ENCODE peak calls at places on chromosomes 12 and 14, in four cellular contexts. P is IMR-90, G is epithelial cell of esophagus, S is ovary. T is an unnamed sample.

GRCh38 chr12:63826002-63826585 is 18.4 kb upstream of the SRGAP1 start:
- DNase-seq in P (peak), S (no peak), G (peak), T (peak)

GRCh38 chr12:55933158-55933798 is 2.3 kb downstream of the DGKA start:
- DNase-seq in G (peak), P (no peak), S (no peak), T (no peak)

GRCh38 chr14:105073720-105074600 is 8.7 kb upstream of the GPR132 start:
- DNase-seq in S (no peak), G (no peak), P (no peak), T (no peak)

GRCh38 chr14:92652413-92653151 is 95.8 kb downstream of the LGMN start:
- DNase-seq in G (no peak), P (no peak), S (no peak), T (no peak)

GRCh38 chr14:92641306-92641705 is 107.1 kb downstream of the LGMN start:
- DNase-seq in G (no peak), S (no peak), P (no peak), T (no peak)

GRCh38 chr12:40152783-40153383 is 47.0 kb upstream of the SLC2A13 start:
- DNase-seq in P (peak), S (peak), G (peak), T (peak)

GRCh38 chr12:56081393-56082347 is 1.7 kb downstream of the ERBB3 start:
- DNase-seq in S (no peak), G (no peak), P (no peak), T (no peak)

GRCh38 chr12:109191621-109192250 is 75.3 kb downstream of the ACACB start:
- DNase-seq in G (peak), S (no peak), P (no peak), T (no peak)

GRCh38 chr12:8828514-8829127 is 6.2 kb downstream of the A2ML1 start:
- DNase-seq in P (no peak), G (peak), S (no peak), T (no peak)

GRCh38 chr12:46602474-46602873 is 223.3 kb downstream of the SLC38A4 start:
- DNase-seq in P (no peak), G (no peak), S (no peak), T (no peak)

GRCh38 chr12:109739747-109740693 is 26.4 kb downstream of the FAM222A start:
- DNase-seq in P (no peak), G (no peak), S (peak), T (no peak)

GRCh38 chr14:48690349-48690748 is 895.8 kb downstream of the RPS29 start:
- DNase-seq in G (peak), S (no peak), P (peak), T (no peak)

GRCh38 chr12:12540261-12541013 is 22.2 kb downstream of the DUSP16 start:
- DNase-seq in S (no peak), P (no peak), G (no peak), T (no peak)

GRCh38 chr12:124904306-124905098 is 9.9 kb downstream of the UBC start:
- DNase-seq in G (peak), P (peak), S (peak), T (peak)

GRCh38 chr12:3491938-3492867 is 1.2 kb downstream of the PRMT8 start:
- DNase-seq in P (peak), S (peak), G (peak), T (peak)

GRCh38 chr14:52596861-52597260 is 44.2 kb downstream of the GPR137C start:
- DNase-seq in P (peak), G (peak), S (no peak), T (no peak)

GRCh38 chr14:103372552-103373304 is 12.5 kb upstream of the MARK3 start:
- DNase-seq in S (no peak), G (peak), P (peak), T (peak)

GRCh38 chr14:24094839-24095195 is 706 bp downstream of the PCK2 start:
- DNase-seq in G (no peak), P (no peak), S (no peak), T (no peak)

GRCh38 chr12:114764516-114764915 is 80.5 kb upstream of the TBX3 start:
- DNase-seq in S (no peak), G (no peak), P (peak), T (peak)

GRCh38 chr12:18990866-18991265 is 138.7 kb upstream of the PLEKHA5 start:
- DNase-seq in P (no peak), S (no peak), G (no peak), T (no peak)

GRCh38 chr12:89162704-89163261 is 189.5 kb downstream of the DUSP6 start:
- DNase-seq in S (no peak), P (peak), G (peak), T (peak)
- TF ChIP-seq CTCF in S (no peak), P (no peak), G (no peak), T (no peak)

GRCh38 chr14:36656769-36657408 is 4.8 kb upstream of the PAX9 start:
- DNase-seq in P (no peak), G (no peak), S (no peak), T (no peak)
- H3K4me3 ChIP-seq in P (peak), G (peak), S (no peak), T (no peak)

GRCh38 chr12:70176290-70176689 is 66.9 kb upstream of the CNOT2 start:
- DNase-seq in P (no peak), S (no peak), G (peak), T (no peak)

GRCh38 chr12:70178038-70178437 is 65.2 kb upstream of the CNOT2 start:
- DNase-seq in P (no peak), G (peak), S (no peak), T (no peak)

GRCh38 chr12:70180140-70180539 is 63.1 kb upstream of the CNOT2 start:
- DNase-seq in G (no peak), S (no peak), P (no peak), T (no peak)

DNA sequence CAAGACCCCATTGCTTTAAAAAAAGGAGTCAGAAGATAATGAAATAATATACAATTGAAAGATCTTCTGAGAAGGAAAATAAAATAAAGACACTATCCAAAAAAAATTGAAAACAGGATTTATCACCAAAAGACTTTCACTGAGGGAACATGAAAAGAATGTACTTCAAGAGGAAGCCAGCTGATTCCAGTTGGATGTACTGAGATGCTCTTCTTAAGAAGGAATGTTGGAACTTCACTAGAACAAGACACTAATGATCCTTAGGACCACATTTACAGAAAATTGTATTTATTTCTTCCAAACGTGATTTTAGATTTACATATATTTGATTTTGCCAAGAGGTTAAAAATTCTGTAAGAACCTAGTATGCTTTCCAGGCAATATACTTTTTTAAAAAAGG is 65.6 kb upstream of the CNOT2 start:
- DNase-seq in S (no peak), P (no peak), G (no peak), T (no peak)
- TF ChIP-seq CTCF in S (no peak), P (no peak), G (no peak), T (no peak)

DNA sequence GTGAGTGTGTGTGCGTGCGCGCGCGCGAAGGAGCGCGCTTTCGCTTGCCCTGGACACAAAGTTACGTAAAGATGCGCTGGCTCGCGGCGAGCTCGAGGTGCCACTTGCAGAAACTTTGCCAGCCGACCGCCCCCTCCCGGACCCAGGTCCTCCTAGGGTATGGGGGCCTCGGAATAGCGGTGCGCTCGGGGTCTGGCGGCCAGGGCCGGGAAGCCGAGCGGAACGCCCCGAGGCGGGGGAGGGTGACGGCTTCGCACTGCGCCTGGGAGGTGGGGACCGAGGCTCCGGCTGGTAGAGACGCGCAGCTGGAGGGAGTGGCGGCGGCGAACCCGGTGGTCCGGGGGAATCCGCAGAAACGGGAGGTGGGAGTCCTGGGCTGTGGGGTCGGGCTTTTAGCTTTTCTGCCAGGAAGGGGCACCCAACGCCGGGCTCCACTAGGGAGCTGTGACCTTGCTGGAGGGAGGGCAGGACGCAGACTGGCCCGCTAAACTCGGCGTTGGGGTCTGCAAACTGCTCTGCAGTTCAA is 837 bp downstream of the RFX4 start:
- DNase-seq in G (peak), P (peak), S (no peak), T (no peak)
- H3K4me3 ChIP-seq in G (peak), P (no peak), S (peak), T (peak)

DNA sequence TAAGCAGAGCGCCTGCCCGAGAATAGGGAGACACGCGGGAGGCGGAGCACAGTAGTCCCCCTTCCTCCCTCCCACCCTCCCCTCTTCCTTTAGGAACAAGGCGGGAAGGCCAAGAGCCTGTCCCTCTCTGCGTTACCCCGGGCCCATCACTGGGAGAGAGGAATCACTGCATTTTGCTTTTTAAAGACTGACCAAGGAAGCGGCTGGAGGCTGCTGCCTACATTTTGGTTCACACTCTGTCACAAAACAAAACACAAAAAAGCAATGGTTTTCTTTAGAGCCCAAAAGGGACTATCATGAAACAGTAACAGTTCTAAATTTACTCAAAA is 19.8 kb downstream of the STX2 start:
- DNase-seq in G (no peak), P (no peak), S (no peak), T (no peak)
- TF ChIP-seq CTCF in G (no peak), P (no peak), S (no peak), T (no peak)

GRCh38 chr12:6337958-6338406 is 3.9 kb downstream of the TNFRSF1A start:
- DNase-seq in S (no peak), P (no peak), G (no peak), T (peak)
- H3K4me3 ChIP-seq in S (peak), P (no peak), G (peak), T (peak)

DNA sequence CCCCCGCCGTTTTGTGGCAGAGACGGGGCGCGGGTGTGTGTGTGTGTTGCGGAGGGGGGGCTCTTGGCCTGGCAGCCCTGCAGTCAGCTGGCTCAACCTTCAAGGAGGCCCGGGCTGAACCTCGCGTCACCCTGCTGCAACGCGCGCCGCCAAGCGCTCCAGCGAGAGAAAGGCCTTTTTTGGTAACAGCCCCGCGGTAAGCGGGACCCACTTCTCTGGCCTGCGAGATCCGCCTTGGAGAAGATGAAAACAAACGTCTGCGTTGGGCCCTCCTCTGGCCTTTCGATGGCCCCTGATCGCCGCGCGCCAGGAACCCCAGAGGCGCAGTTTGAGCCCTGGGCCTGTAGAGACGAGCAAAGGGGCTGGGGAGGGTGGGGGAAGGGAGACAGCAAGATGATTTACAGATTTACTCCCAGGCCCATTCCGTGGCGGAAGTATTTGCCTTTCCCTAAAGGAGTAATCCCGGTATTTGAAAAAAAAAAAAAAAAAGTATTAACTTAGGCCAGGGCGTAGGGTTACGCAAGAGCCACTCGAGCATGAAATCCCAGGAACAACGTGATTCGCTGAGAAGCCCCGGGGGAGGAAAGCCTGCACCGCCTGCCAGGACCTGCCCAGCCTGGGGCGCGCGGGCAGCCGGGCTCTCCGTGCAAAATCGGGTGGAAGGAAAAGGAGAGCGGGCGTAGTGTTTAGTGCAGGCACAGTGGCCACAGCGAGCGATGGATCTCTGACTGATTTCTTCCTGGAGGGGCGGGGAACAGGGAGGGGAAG is 4.5 kb upstream of the IRF2BPL start:
- DNase-seq in P (peak), S (peak), G (peak), T (peak)
- TF ChIP-seq CTCF in P (peak), S (peak), G (no peak), T (no peak)

GRCh38 chr12:111868676-111869588 is 26.9 kb downstream of the MAPKAPK5 start:
- DNase-seq in P (no peak), S (no peak), G (no peak), T (no peak)

GRCh38 chr12:111873113-111873512 is 31.1 kb downstream of the MAPKAPK5 start:
- DNase-seq in S (no peak), G (no peak), P (no peak), T (no peak)

GRCh38 chr12:111864935-111865334 is 22.9 kb downstream of the MAPKAPK5 start:
- DNase-seq in G (no peak), S (no peak), P (no peak), T (no peak)

GRCh38 chr12:111870216-111870615 is 28.2 kb downstream of the MAPKAPK5 start:
- DNase-seq in G (no peak), S (no peak), P (no peak), T (no peak)

GRCh38 chr12:111867531-111867930 is 25.5 kb downstream of the MAPKAPK5 start:
- DNase-seq in P (no peak), S (no peak), G (no peak), T (no peak)
- H3K4me3 ChIP-seq in P (no peak), S (no peak), G (no peak), T (no peak)

GRCh38 chr12:121843236-121843982 is 15.2 kb downstream of the HPD start:
- DNase-seq in S (no peak), P (no peak), G (no peak), T (no peak)

GRCh38 chr12:121839993-121840761 is 18.5 kb downstream of the HPD start:
- DNase-seq in G (no peak), S (no peak), P (no peak), T (no peak)

GRCh38 chr12:121839106-121839992 is 19.3 kb downstream of the HPD start:
- DNase-seq in P (peak), G (peak), S (peak), T (peak)

GRCh38 chr12:121837680-121838079 is 21.0 kb downstream of the HPD start:
- DNase-seq in S (no peak), G (no peak), P (no peak), T (no peak)

DNA sequence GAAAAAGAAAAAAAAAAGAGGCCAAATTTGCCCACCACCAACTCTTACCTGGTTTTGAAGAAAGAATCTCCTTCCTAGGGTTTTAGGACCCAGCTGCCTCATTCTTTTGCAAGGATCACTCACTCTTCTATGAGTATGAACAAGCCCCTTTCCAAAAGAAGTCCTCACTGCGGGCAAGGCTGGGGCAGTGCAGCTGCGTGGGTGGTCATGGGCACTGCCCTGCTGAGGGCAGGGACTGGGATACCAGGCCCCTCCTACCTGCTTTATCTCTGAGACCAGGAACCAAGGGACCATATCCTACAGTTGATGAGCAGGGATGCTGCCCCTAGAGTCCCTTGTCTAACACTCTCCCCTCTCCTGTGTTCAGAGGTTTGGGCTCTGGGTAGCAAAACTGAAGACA is 20.6 kb downstream of the HPD start:
- DNase-seq in S (no peak), G (peak), P (no peak), T (no peak)
- TF ChIP-seq CTCF in S (no peak), G (no peak), P (no peak), T (no peak)

T was measured in foreskin fibroblast.